ENCODE peak calls at places on chromosome 1, in four cellular contexts. I, Q, A and J are unnamed samples.

GRCh38 chr1:106022312-106022902 is 1034.1 kb upstream of the PRMT6 start:
- DNase-seq in A (no peak), Q (no peak), I (no peak), J (no peak)

GRCh38 chr1:50343323-50343722 is 79.9 kb downstream of the DMRTA2 start:
- DNase-seq in A (no peak), I (no peak), Q (no peak), J (no peak)

GRCh38 chr1:235999259-235999925 is 65.5 kb downstream of the NID1 start:
- DNase-seq in I (no peak), A (no peak), Q (no peak), J (no peak)

GRCh38 chr1:110682898-110683297 is 8.2 kb upstream of the KCNA3 start:
- DNase-seq in I (no peak), Q (no peak), A (no peak), J (no peak)

GRCh38 chr1:145960468-145961108 is 2.8 kb upstream of the LIX1L start:
- DNase-seq in I (peak; percentile 80), A (peak; percentile 90), Q (peak; percentile 88), J (peak; percentile 71)

GRCh38 chr1:27380766-27381733 is 2.1 kb downstream of the CD164L2 start:
- DNase-seq in I (no peak), Q (no peak), A (no peak), J (no peak)

GRCh38 chr1:117606608-117607261 is 887 bp downstream of the TENT5C start:
- DNase-seq in A (peak; percentile 46), I (peak; percentile 33), Q (peak; percentile 60), J (peak; percentile 44)

GRCh38 chr1:53359934-53360276 is 32.0 kb upstream of the LRP8 start:
- DNase-seq in A (no peak), I (no peak), Q (no peak), J (no peak)

GRCh38 chr1:55156093-55156492 is 59.1 kb downstream of the USP24 start:
- DNase-seq in I (no peak), Q (no peak), A (no peak), J (no peak)

GRCh38 chr1:17181785-17182464 is 23.0 kb upstream of the PADI1 start:
- DNase-seq in I (no peak), A (no peak), Q (no peak), J (no peak)

GRCh38 chr1:39538531-39539251 is 37.9 kb downstream of the PABPC4 start:
- DNase-seq in A (no peak), I (no peak), Q (no peak), J (no peak)

DNA sequence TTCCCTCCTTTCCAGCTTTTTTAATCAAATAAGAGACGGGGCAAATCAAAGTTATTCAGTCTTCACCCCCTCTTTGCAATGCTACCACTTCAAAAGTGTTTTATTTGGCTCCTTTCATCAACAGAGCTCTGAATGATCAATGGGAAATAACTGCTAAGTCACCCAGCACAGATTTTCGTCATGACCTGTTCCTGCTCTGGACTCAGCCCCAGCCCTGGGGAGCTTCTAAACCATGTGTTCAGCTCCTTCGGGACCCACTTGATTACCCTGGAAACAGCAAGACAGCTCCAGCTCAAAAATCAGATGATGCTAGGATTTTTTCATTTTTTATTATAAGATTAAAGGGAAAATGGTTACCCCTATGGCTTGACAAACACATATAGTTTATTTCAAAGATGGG is 165.6 kb upstream of the DUSP10 start:
- DNase-seq in Q (no peak), I (no peak), A (no peak), J (no peak)
- H3K4me1 ChIP-seq in Q (no peaks in the 10 kb centered on the region), I (no peaks in the 10 kb centered on the region), A (no peaks in the 10 kb centered on the region), J (no peaks in the 10 kb centered on the region)

DNA sequence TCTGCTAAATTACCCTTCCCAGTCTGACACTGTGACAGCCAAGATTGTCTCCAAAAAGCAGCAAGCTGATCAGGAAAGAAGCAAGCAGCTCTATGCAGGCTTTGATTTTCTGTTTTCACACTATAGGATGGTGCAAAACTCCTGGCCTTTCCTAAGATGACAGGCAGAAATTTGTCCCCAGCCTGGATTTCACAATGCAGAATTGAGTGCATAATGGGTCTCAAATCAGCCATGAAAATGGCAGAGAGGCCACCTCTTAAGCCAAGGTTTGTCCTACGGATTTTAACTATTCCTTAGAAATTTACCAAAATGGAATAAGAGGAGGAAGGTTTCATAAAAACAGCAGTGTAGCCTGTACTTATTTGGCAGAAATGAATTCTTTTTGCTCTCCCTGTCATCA is 1.2 kb downstream of the SGIP1 start:
- DNase-seq in A (no peak), Q (no peak), I (no peak), J (no peak)
- H3K4me3 ChIP-seq in A (no peak overlapping the region), Q (no peak overlapping the region), I (no peak overlapping the region), J (no peak overlapping the region)

GRCh38 chr1:180928272-180929230 is 15.9 kb downstream of the KIAA1614 start:
- DNase-seq in A (no peak), I (no peak), Q (no peak), J (no peak)

GRCh38 chr1:180927348-180927747 is 14.7 kb downstream of the KIAA1614 start:
- DNase-seq in A (no peak), Q (no peak), I (no peak), J (no peak)

GRCh38 chr1:180927841-180928240 is 15.1 kb downstream of the KIAA1614 start:
- DNase-seq in I (no peak), A (no peak), Q (no peak), J (no peak)

GRCh38 chr1:180930687-180931086 is 18.0 kb downstream of the KIAA1614 start:
- DNase-seq in A (no peak), Q (no peak), I (no peak), J (no peak)

DNA sequence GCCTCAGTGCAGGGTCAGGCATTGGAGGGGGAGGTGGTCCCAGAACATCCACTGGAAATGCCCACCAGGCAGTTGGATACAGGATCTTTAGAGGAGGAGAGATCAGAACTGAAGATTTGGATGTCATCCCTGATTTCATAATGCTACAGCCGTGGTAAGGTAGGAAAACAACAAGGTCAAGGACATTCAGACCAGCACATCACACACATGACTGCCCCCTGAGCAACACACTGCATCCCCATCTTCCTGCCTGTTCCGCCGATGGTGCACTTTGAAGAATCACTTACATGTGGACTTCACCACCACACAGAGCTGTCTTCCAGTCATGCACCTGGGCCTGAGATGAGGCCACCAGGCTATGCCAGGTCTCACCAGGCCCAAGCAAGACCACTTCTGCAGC is 16.7 kb downstream of the KIAA1614 start:
- DNase-seq in Q (no peak), A (no peak), I (no peak), J (no peak)
- H3K4me1 ChIP-seq in Q (peaks cover 6% of the 10 kb centered on the region), A (peaks cover 45% of the 10 kb centered on the region), I (no peaks in the 10 kb centered on the region), J (peaks cover 10% of the 10 kb centered on the region)

GRCh38 chr1:63330331-63330916 is 8.1 kb downstream of the FOXD3 start:
- DNase-seq in I (no peak), A (peak; percentile 69), Q (no peak), J (no peak)
- H3K4me3 ChIP-seq in I (no peak overlapping the region), A (peak overlapping the region; percentile 33), Q (no peak overlapping the region), J (no peak overlapping the region)

DNA sequence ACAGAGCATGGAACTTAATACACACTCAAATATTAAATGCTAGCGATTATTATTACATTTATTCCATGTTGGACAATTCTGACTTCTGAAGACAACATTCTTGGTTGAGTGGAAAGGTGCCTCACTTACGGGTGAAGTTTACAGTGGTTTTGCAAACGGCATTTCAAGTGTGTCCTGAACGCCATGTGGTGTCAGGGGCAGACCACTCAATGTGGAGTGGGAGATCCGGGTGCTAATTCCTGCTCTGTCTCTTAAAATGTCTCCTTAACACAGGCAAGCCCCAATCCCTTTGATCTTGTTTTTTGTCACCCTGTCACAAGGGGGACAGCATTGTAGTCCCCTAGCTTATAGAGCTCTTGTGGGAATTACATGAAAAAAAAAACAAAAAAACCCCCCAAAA is 5.6 kb upstream of the TDRD10 start:
- DNase-seq in A (no peak), Q (no peak), I (no peak), J (no peak)
- H3K4me1 ChIP-seq in A (peaks cover 10% of the 10 kb centered on the region), Q (no peaks in the 10 kb centered on the region), I (peaks cover 15% of the 10 kb centered on the region), J (no peaks in the 10 kb centered on the region)

DNA sequence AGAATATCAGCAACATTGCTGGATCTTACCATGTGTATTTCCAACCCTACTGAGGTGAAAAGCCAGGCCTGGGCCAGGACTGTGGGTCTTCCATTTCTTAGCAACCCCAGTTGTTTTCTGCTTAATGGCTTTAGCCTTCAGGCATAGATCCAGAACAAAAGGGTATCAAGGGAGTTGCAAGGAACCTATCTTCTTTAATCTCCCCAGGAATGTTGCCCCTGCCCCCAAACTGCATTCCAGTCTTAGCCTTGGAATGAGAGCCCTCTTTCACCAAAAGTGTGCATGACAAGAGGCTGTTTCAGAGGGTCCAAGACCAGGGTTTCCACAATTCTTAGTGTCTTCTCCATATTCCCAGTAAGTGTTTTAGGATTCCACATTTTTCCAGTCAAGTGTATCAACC is 87.9 kb upstream of the SOX13 start:
- DNase-seq in I (no peak), Q (no peak), A (peak; percentile 90), J (peak; percentile 99)
- H3K4me3 ChIP-seq in I (no peak overlapping the region), Q (no peak overlapping the region), A (no peak overlapping the region), J (no peak overlapping the region)

GRCh38 chr1:12452262-12452661 is 165.7 kb downstream of the DHRS3 start:
- DNase-seq in A (no peak), I (no peak), Q (no peak), J (no peak)
- H3K4me1 ChIP-seq in A (peaks cover 10% of the 10 kb centered on the region), I (peaks cover 37% of the 10 kb centered on the region), Q (peaks cover 21% of the 10 kb centered on the region), J (peaks cover 42% of the 10 kb centered on the region)

GRCh38 chr1:71668059-71668458 is 587.2 kb upstream of the ZRANB2 start:
- DNase-seq in I (no peak), Q (no peak), A (no peak), J (no peak)
- H3K4me3 ChIP-seq in I (no peak overlapping the region), Q (no peak overlapping the region), A (no peak overlapping the region), J (no peak overlapping the region)